ENCODE peak calls at places on chromosomes 1 and 21, in five cellular contexts. A is mucosa of descending colon, J is neuronal stem cell, S is astrocyte of the hippocampus, V is renal cortical epithelial cell. M is an unnamed sample.
A peak's percentile ranks its signal among the peaks of the same experiment; 100 is the strongest.

GRCh38 chr1:168498159-168498609 is 45.6 kb downstream of the XCL2 start:
- DNase-seq in S (peak; percentile 26), V (peak; percentile 50), A (no peak), J (no peak), M (peak; percentile 20)

GRCh38 chr1:175628548-175629317 is 114.7 kb downstream of the TNR start:
- DNase-seq in A (no peak), V (no peak), S (no peak), J (no peak), M (no peak)

GRCh38 chr1:215022204-215022603 is 60.3 kb upstream of the KCNK2 start:
- DNase-seq in S (no peak), J (no peak), A (no peak), V (no peak), M (no peak)

GRCh38 chr1:244836135-244836521 is 670 bp downstream of the COX20 start:
- DNase-seq in V (peak; percentile 29), J (peak; percentile 11), S (peak; percentile 55), A (no peak), M (peak; percentile 68)

GRCh38 chr1:168803696-168804510 is 74.9 kb upstream of the DPT start:
- DNase-seq in J (peak; percentile 53), V (no peak), S (peak; percentile 59), A (no peak), M (peak; percentile 46)

GRCh38 chr1:41355356-41355755 is 5.9 kb upstream of the FOXO6 start:
- DNase-seq in S (no peak), A (no peak), J (no peak), V (no peak), M (no peak)

GRCh38 chr21:36968414-36968813 is 1.9 kb upstream of the HLCS start:
- DNase-seq in S (no peak), V (no peak), J (no peak), A (no peak), M (no peak)

GRCh38 chr1:188986751-188987417 is 1490.8 kb downstream of the BRINP3 start:
- DNase-seq in S (no peak), V (no peak), J (no peak), A (no peak), M (no peak)

GRCh38 chr1:42739753-42740700 is at the start of gene CLDN19:
- DNase-seq in S (no peak), A (peak; percentile 40), J (peak; percentile 51), V (no peak), M (no peak)

GRCh38 chr1:225300381-225300780 is 127.5 kb downstream of the LBR start:
- DNase-seq in J (no peak), A (no peak), S (no peak), V (no peak), M (no peak)

GRCh38 chr1:99942723-99943122 is 27.1 kb upstream of the SLC35A3 start:
- DNase-seq in A (no peak), V (no peak), J (no peak), S (no peak), M (no peak)

GRCh38 chr1:36711480-36711879 is 228.8 kb upstream of the CSF3R start:
- DNase-seq in V (no peak), J (peak; percentile 35), S (no peak), A (no peak), M (no peak)

GRCh38 chr1:89149229-89149628 is 23.3 kb upstream of the GBP2 start:
- DNase-seq in J (peak; percentile 3), A (no peak), S (peak; percentile 5), V (peak; percentile 29), M (peak; percentile 13)

M was measured in M059J.